ENCODE peak calls at places on chromosomes 7 and 10, in nine cellular contexts. X is erythroblast; P is stimulated activated CD8-positive, alpha-beta memory T cell treated with anti-CD3 and anti-CD28 coated beads, Interleukin-4, amount 100 ng/mL, for 1 hour; M is astrocyte; W is IMR-90; K is heart right ventricle; O is cerebellum; C is smooth muscle cell of the brain vasculature; V is neural crest cell. F is an unnamed sample.

GRCh38 chr10:68333058-68333395 is 299 bp upstream of the PBLD start:
- DNase-seq in M (peak; percentile 62), O (no peak), V (no peak), K (no peak), P (no peak), W (peak; percentile 56), C (no peak), X (no peak), F (no peak)

GRCh38 chr10:131548176-131548575 is 236.7 kb upstream of the TCERG1L start:
- DNase-seq in K (no peak), O (no peak), X (no peak), C (no peak), M (no peak), V (no peak), W (no peak), P (no peak), F (peak; percentile 26)

GRCh38 chr7:129423700-129424410 is 10.4 kb upstream of the STRIP2 start:
- DNase-seq in O (no peak), P (no peak), M (peak; percentile 10), W (peak; percentile 25), X (peak; percentile 69), K (no peak), V (no peak), C (no peak), F (no peak)

GRCh38 chr7:44051611-44052220 is 7.2 kb downstream of the DBNL start:
- DNase-seq in C (no peak), W (no peak), O (no peak), M (no peak), P (no peak), K (no peak), V (no peak), X (no peak), F (no peak)

GRCh38 chr10:31090894-31091607 is 59.4 kb upstream of the ZNF438 start:
- DNase-seq in C (no peak), W (peak; percentile 51), K (no peak), X (no peak), P (no peak), M (peak; percentile 87), V (no peak), O (no peak), F (no peak)

GRCh38 chr7:64314493-64315020 is 796 bp downstream of the ZNF736 start:
- DNase-seq in C (no peak), O (no peak), P (no peak), K (no peak), X (peak; percentile 5), M (no peak), V (no peak), W (no peak), F (no peak)

GRCh38 chr10:125014086-125014830 is 72.3 kb downstream of the ZRANB1 start:
- DNase-seq in M (no peak), K (peak; percentile 45), W (no peak), P (no peak), X (peak; percentile 14), V (no peak), O (no peak), C (no peak), F (no peak)

GRCh38 chr10:75108684-75109458 is 2.6 kb upstream of the SAMD8 start:
- DNase-seq in C (no peak), W (no peak), O (peak; percentile 55), X (peak; percentile 18), M (no peak), P (no peak), V (peak; percentile 58), K (peak; percentile 28), F (peak; percentile 76)

GRCh38 chr10:132308588-132309451 is 1.1 kb upstream of the STK32C start:
- DNase-seq in M (no peak), O (no peak), W (no peak), P (no peak), K (no peak), C (no peak), X (peak; percentile 48), V (peak; percentile 28), F (no peak)

GRCh38 chr7:140176271-140176701 is 497 bp downstream of the KDM7A start:
- DNase-seq in K (no peak), M (no peak), X (no peak), C (no peak), O (no peak), V (no peak), P (no peak), W (no peak), F (no peak)

GRCh38 chr10:82887488-82887887 is 1012.5 kb downstream of the NRG3 start:
- DNase-seq in P (no peak), O (no peak), C (no peak), X (no peak), K (no peak), W (no peak), V (no peak), M (no peak), F (no peak)

GRCh38 chr10:60420991-60421894 is 31.6 kb upstream of the ANK3 start:
- DNase-seq in K (no peak), C (no peak), W (no peak), M (no peak), P (no peak), X (no peak), V (no peak), O (no peak), F (no peak)

GRCh38 chr7:37323912-37324430 is 124.7 kb downstream of the ELMO1 start:
- DNase-seq in K (no peak), V (no peak), C (no peak), X (no peak), W (no peak), P (no peak), M (no peak), O (peak; percentile 82), F (no peak)

F was measured in ecto neural progenitor cell.